ENCODE peak calls at places on chromosomes 6 and 20, in four cellular contexts. V is GM12878, Y is K562, L is A549. U is an unnamed sample.

GRCh38 chr6:132604635-132605150 is 15.2 kb upstream of the TAAR5 start:
- ATAC-seq in V (no peak), Y (no peak), L (no peak), U (no peak)

GRCh38 chr6:378090-378957 is 13.2 kb upstream of the IRF4 start:
- ATAC-seq in V (peak), Y (peak), L (no peak), U (no peak)

GRCh38 chr6:105594821-105595220 is 191.9 kb upstream of the PREP start:
- ATAC-seq in V (no peak), Y (no peak), L (no peak), U (no peak)

GRCh38 chr6:166341915-166342292 is 441 bp downstream of the SFT2D1 start:
- ATAC-seq in V (peak), Y (peak), L (peak), U (no peak)

GRCh38 chr6:11110921-11111768 is at the start of gene ERVFRD-1:
- ATAC-seq in V (no peak), Y (peak), L (no peak), U (no peak)

GRCh38 chr6:155795173-155795796 is 339.6 kb upstream of the NOX3 start:
- ATAC-seq in V (no peak), Y (no peak), L (no peak), U (no peak)

GRCh38 chr6:106897580-106897979 is 76.9 kb downstream of the CD24 start:
- ATAC-seq in V (no peak), Y (no peak), L (no peak), U (no peak)

GRCh38 chr6:99473730-99474129 is 41.5 kb downstream of the USP45 start:
- ATAC-seq in V (no peak), Y (no peak), L (no peak), U (no peak)

GRCh38 chr20:55649254-55649653 is 356.1 kb downstream of the CBLN4 start:
- ATAC-seq in V (no peak), Y (no peak), L (no peak), U (no peak)

GRCh38 chr20:48852609-48853008 is 24.8 kb upstream of the PREX1 start:
- ATAC-seq in V (no peak), Y (no peak), L (no peak), U (no peak)

GRCh38 chr20:309841-310644 is 12.7 kb downstream of the ZCCHC3 start:
- ATAC-seq in V (peak), Y (peak), L (no peak), U (peak)
- TF ChIP-seq EP300 in V (no peak), Y (no peak), L (no peak), U (no peak)

DNA sequence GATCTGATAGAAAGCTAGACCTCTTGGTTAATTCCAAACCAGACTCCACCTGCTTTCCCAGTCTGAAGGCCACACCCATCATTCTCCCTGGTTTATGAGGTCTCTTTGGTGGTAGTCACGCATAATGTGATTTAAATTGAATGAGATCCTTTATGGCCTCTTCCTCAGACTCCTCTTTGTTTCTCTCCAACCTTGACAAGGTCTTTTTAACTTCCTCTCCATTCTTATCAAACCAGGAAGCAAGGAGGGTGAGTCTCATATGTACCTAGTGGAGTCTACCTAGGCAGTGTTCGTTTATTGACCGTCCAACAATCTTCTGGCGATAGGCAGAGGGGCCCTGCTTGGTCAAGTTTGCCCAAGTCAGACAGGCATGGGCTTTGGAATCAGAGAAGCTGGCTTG is 184.2 kb upstream of the LAMP5 start:
- ATAC-seq in V (no peak), Y (no peak), L (no peak), U (no peak)
- TF ChIP-seq POLR2A in V (no peak), Y (no peak), L (no peak), U (no peak)

GRCh38 chr6:5459346-5459745 is 198.0 kb downstream of the FARS2 start:
- ATAC-seq in V (no peak), Y (no peak), L (no peak), U (no peak)
- TF ChIP-seq EP300 in V (no peak), Y (no peak), L (no peak), U (no peak)

GRCh38 chr20:23356203-23356602 is 5.6 kb downstream of the NXT1 start:
- ATAC-seq in V (no peak), Y (no peak), L (no peak), U (no peak)
- TF ChIP-seq POLR2A in V (peak), Y (peak), L (no peak), U (no peak)

DNA sequence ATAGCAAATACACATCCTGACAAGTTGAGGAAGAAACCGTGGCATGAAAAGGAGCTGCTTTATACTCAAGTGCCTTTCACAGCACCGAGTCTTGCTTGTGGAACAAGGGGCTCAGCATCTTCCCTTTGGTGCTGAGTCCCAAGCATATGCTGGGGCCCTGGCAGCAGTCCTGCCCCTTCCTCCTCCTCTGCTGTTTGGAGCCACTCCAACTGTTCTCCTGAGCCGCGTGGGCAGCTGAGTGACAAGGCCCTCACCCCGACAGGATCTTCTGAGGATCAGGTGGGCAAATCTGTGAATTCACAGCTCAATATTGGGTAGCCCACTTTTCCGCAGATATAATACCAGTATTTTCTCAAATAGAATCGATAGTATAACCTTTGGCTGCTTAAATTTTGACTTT is 24.7 kb downstream of the DACT2 start:
- ATAC-seq in V (no peak), Y (no peak), L (no peak), U (no peak)
- TF ChIP-seq EP300 in V (no peak), Y (no peak), L (no peak), U (no peak)

GRCh38 chr6:43831211-43831610 is 61.2 kb downstream of the VEGFA start:
- ATAC-seq in V (no peak), Y (no peak), L (no peak), U (no peak)
- TF ChIP-seq POLR2A in V (no peak), Y (no peak), L (no peak), U (no peak)

GRCh38 chr6:2810092-2810671 is 31.5 kb downstream of the SERPINB1 start:
- ATAC-seq in V (no peak), Y (peak), L (no peak), U (no peak)
- TF ChIP-seq EP300 in V (no peak), Y (no peak), L (no peak), U (no peak)

GRCh38 chr20:17964073-17964472 is 4.5 kb downstream of the SNX5 start:
- ATAC-seq in V (no peak), Y (no peak), L (no peak), U (no peak)

GRCh38 chr20:17961600-17961965 is 7.0 kb downstream of the SNX5 start:
- ATAC-seq in V (no peak), Y (no peak), L (no peak), U (no peak)

GRCh38 chr20:17964632-17965031 is 4.0 kb downstream of the SNX5 start:
- ATAC-seq in V (no peak), Y (no peak), L (no peak), U (no peak)

GRCh38 chr20:17965042-17965697 is 3.4 kb downstream of the SNX5 start:
- ATAC-seq in V (no peak), Y (peak), L (no peak), U (no peak)

DNA sequence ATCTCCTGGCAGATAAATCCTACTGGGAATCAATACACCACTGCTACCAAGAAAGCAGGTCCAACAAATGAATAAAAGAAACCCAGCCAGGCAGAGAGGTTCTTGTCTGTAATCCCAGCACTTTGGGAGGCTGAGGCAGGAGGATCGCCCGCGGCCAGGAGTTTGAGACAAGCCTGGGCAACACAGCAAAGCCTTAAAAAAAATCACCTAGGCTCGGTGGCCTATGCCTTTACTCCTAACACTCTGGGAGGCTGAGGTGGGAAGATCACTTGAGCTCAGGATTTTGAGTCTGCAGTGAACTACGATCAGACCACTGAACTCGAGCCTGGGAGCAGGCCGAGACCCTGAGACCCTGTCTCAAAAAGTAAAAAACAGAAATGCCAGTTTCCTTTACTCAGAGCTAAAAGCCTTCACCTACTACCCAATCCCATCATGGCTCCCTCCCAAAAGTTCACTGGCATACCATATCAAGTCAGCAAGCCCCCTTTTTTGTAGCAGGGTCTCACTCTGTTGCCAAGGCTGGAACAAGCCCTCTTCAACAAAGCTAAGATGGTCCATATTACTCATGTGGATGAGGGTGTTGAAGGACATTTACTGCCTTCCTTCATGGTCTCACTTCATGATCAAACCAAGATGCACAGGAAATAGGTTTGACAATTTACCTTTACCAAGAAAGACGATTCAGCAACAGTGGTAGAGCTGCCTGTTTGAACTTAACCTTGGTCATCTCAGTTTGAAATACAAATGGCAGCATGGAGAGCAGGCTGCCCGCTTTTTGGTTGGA is 5.3 kb downstream of the SNX5 start:
- ATAC-seq in V (no peak), Y (no peak), L (no peak), U (no peak)
- TF ChIP-seq POLR2A in V (no peak), Y (peak), L (no peak), U (no peak)

DNA sequence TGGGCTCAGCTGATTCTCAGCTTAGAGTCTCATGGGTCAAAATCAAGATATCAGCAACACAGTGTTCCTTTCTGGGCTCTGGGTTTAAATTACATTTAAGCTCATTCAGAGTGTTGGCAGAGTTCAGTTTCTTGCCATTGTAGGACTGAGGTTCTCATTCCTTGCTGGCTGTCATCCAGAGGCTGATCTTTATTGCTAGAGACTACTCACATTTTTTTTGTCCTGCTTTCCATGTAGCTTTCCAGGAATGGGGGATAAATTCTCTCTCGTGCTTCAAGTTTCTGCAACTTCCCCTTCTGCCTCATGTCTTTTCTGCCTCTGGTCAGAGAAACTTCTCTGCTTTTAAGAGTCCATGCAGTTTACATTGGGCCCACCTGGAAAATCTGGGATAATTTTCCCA is 86.9 kb downstream of the RFX6 start:
- ATAC-seq in V (no peak), Y (no peak), L (no peak), U (no peak)
- TF ChIP-seq EP300 in V (no peak), Y (no peak), L (no peak), U (no peak)

U was measured in gastroesophageal sphincter.